ENCODE peak calls at places on chromosomes 16 and 17, in ten cellular contexts. M is naive thymus-derived CD4-positive, alpha-beta T cell; B is tibial nerve; Q is stimulated activated CD8-positive, alpha-beta memory T cell treated with anti-CD3 and anti-CD28 coated beads, Interleukin-4, amount 100 ng/mL, for 24 hours; T is NCI-H748 treated with DMSO at 0.1 percent for 48 hours; G is cardiac fibroblast; Z is NCI-H2171 treated with DMSO at 0.1 percent for 48 hours; W is NB4; V is neural progenitor cell; P is RWPE1. Y is an unnamed sample.

GRCh38 chr16:86252596-86252995 is 257.7 kb upstream of the FOXF1 start:
- DNase-seq in M (no peak), B (no peak), Q (no peak), T (no peak), G (peak), Z (no peak), W (peak), V (peak), P (no peak), Y (peak)

GRCh38 chr17:21425321-21425720 is 49.2 kb downstream of the KCNJ12 start:
- DNase-seq in M (no peak), B (no peak), Q (no peak), T (no peak), G (no peak), Z (no peak), W (no peak), V (no peak), P (no peak), Y (no peak)

GRCh38 chr16:17885659-17886200 is 415.0 kb upstream of the XYLT1 start:
- DNase-seq in M (no peak), B (no peak), Q (no peak), T (no peak), G (no peak), Z (no peak), W (no peak), V (no peak), P (no peak), Y (no peak)

GRCh38 chr16:15518412-15519351 is 84.3 kb downstream of the BMERB1 start:
- DNase-seq in M (no peak), B (no peak), Q (no peak), T (no peak), G (peak), Z (no peak), W (no peak), V (no peak), P (no peak), Y (peak)

GRCh38 chr16:2692948-2693651 is 10.8 kb downstream of the KCTD5 start:
- DNase-seq in M (no peak), B (no peak), Q (no peak), T (no peak), G (no peak), Z (no peak), W (no peak), V (peak), P (no peak), Y (no peak)

GRCh38 chr17:71760062-71760720 is 360.6 kb upstream of the SOX9 start:
- DNase-seq in M (no peak), B (no peak), Q (no peak), T (no peak), G (no peak), Z (no peak), W (no peak), V (no peak), P (peak), Y (no peak)

GRCh38 chr17:57086069-57086930 is 1.3 kb downstream of the AKAP1 start:
- DNase-seq in M (peak), B (no peak), Q (no peak), T (peak), G (peak), Z (peak), W (peak), V (peak), P (peak), Y (peak)

GRCh38 chr17:19766421-19767270 is 18.5 kb upstream of the ALDH3A1 start:
- DNase-seq in M (peak), B (peak), Q (peak), T (peak), G (peak), Z (peak), W (peak), V (peak), P (peak), Y (peak)

GRCh38 chr16:81419806-81420205 is 24.8 kb upstream of the CMIP start:
- DNase-seq in M (no peak), B (no peak), Q (no peak), T (no peak), G (no peak), Z (no peak), W (no peak), V (no peak), P (no peak), Y (no peak)

GRCh38 chr17:82334622-82335394 is 1.2 kb upstream of the SECTM1 start:
- DNase-seq in M (peak), B (no peak), Q (no peak), T (no peak), G (peak), Z (no peak), W (peak), V (no peak), P (no peak), Y (no peak)

GRCh38 chr17:21280081-21280518 is 4.4 kb upstream of the MAP2K3 start:
- DNase-seq in M (peak), B (peak), Q (peak), T (peak), G (peak), Z (peak), W (peak), V (peak), P (peak), Y (peak)

GRCh38 chr17:32156656-32157055 is 14.4 kb downstream of the RHOT1 start:
- DNase-seq in M (no peak), B (no peak), Q (no peak), T (no peak), G (no peak), Z (no peak), W (no peak), V (no peak), P (no peak), Y (no peak)

GRCh38 chr17:75370288-75370687 is 35.2 kb downstream of the GRB2 start:
- DNase-seq in M (no peak), B (no peak), Q (no peak), T (no peak), G (no peak), Z (no peak), W (no peak), V (no peak), P (no peak), Y (no peak)

GRCh38 chr17:78133179-78133951 is 2.8 kb downstream of the TMC8 start:
- DNase-seq in M (no peak), B (no peak), Q (no peak), T (no peak), G (no peak), Z (no peak), W (no peak), V (no peak), P (no peak), Y (no peak)

GRCh38 chr17:11803226-11803625 is 194.0 kb downstream of the ZNF18 start:
- DNase-seq in M (no peak), B (no peak), Q (no peak), T (no peak), G (no peak), Z (no peak), W (no peak), V (peak), P (no peak), Y (peak)

GRCh38 chr17:17079761-17080160 is 37.5 kb downstream of the MPRIP start:
- DNase-seq in M (no peak), B (peak), Q (no peak), T (no peak), G (no peak), Z (no peak), W (no peak), V (no peak), P (no peak), Y (no peak)

GRCh38 chr16:5062790-5063765 is 2.7 kb downstream of the C16orf89 start:
- DNase-seq in M (no peak), B (no peak), Q (no peak), T (no peak), G (no peak), Z (no peak), W (peak), V (peak), P (no peak), Y (no peak)

GRCh38 chr17:20267459-20267842 is 199.9 kb downstream of the LGALS9B start:
- DNase-seq in M (peak), B (no peak), Q (peak), T (no peak), G (peak), Z (no peak), W (no peak), V (no peak), P (no peak), Y (peak)

GRCh38 chr17:64009571-64010402 is 10.6 kb downstream of the ICAM2 start:
- DNase-seq in M (no peak), B (no peak), Q (no peak), T (no peak), G (peak), Z (no peak), W (no peak), V (no peak), P (no peak), Y (no peak)

GRCh38 chr17:72838068-72838467 is 254.4 kb downstream of the SLC39A11 start:
- DNase-seq in M (no peak), B (no peak), Q (no peak), T (no peak), G (no peak), Z (no peak), W (no peak), V (no peak), P (no peak), Y (no peak)

GRCh38 chr17:2034157-2034556 is 4.2 kb downstream of the DPH1 start:
- DNase-seq in M (no peak), B (no peak), Q (no peak), T (no peak), G (no peak), Z (peak), W (peak), V (no peak), P (no peak), Y (peak)

GRCh38 chr17:14296511-14296910 is 4.4 kb upstream of the HS3ST3B1 start:
- DNase-seq in M (no peak), B (no peak), Q (no peak), T (no peak), G (no peak), Z (no peak), W (no peak), V (no peak), P (no peak), Y (no peak)

GRCh38 chr17:6505425-6506142 is 50.8 kb downstream of the PITPNM3 start:
- DNase-seq in M (no peak), B (no peak), Q (no peak), T (no peak), G (peak), Z (no peak), W (no peak), V (no peak), P (peak), Y (no peak)

GRCh38 chr17:60442271-60443201 is 20.2 kb downstream of the CHCT1 start:
- DNase-seq in M (no peak), B (no peak), Q (no peak), T (no peak), G (peak), Z (no peak), W (no peak), V (no peak), P (no peak), Y (peak)

GRCh38 chr16:20323591-20324117 is 3.7 kb downstream of the GP2 start:
- DNase-seq in M (no peak), B (no peak), Q (no peak), T (no peak), G (no peak), Z (peak), W (no peak), V (no peak), P (no peak), Y (no peak)

GRCh38 chr17:63358956-63359355 is 87.2 kb downstream of the CYB561 start:
- DNase-seq in M (no peak), B (no peak), Q (no peak), T (no peak), G (no peak), Z (no peak), W (no peak), V (no peak), P (no peak), Y (no peak)